ENCODE peak calls at places on chromosomes 2 and 18, in nine cellular contexts. O is spleen, N is GM12865, M is esophagus squamous epithelium, V is dorsolateral prefrontal cortex, U is transverse colon, Z is pancreas, L is adrenal gland, D is OCI-LY7. A is an unnamed sample.
A peak's percentile ranks its signal among the peaks of the same experiment; 100 is the strongest.

GRCh38 chr2:53646788-53647187 is 120.8 kb upstream of the CHAC2 start:
- DNase-seq in Z (no peak), V (no peak), O (no peak), N (no peak), L (no peak), D (no peak), U (no peak), M (no peak), A (no peak)

GRCh38 chr2:219783551-219783950 is 156.1 kb downstream of the SLC4A3 start:
- DNase-seq in Z (no peak), U (no peak), D (no peak), V (no peak), N (no peak), M (no peak), L (no peak), O (no peak), A (no peak)

GRCh38 chr2:134773372-134774073 is 54.7 kb upstream of the TMEM163 start:
- DNase-seq in L (peak; percentile 85), N (no peak), M (no peak), Z (peak; percentile 76), O (no peak), V (no peak), D (no peak), U (no peak), A (no peak)

GRCh38 chr2:158325031-158325781 is 131.3 kb downstream of the CCDC148 start:
- DNase-seq in Z (no peak), M (no peak), D (no peak), N (no peak), L (no peak), O (no peak), U (no peak), V (no peak), A (no peak)

GRCh38 chr2:30404354-30405265 is 42.4 kb upstream of the LCLAT1 start:
- DNase-seq in Z (no peak), O (no peak), L (no peak), U (no peak), N (no peak), V (no peak), M (no peak), D (no peak), A (no peak)

GRCh38 chr2:44578401-44579135 is 216.8 kb downstream of the CAMKMT start:
- DNase-seq in M (no peak), N (peak; percentile 47), L (no peak), U (no peak), O (no peak), D (no peak), V (no peak), Z (no peak), A (no peak)

GRCh38 chr2:179336782-179337534 is 72.3 kb upstream of the SESTD1 start:
- DNase-seq in L (no peak), V (no peak), Z (no peak), U (no peak), O (no peak), D (no peak), N (no peak), M (no peak), A (no peak)

GRCh38 chr2:57022496-57022895 is 838.7 kb downstream of the CCDC85A start:
- DNase-seq in L (no peak), D (no peak), O (no peak), V (no peak), M (no peak), N (no peak), U (no peak), Z (no peak), A (no peak)

GRCh38 chr2:171531291-171531690 is 9.0 kb downstream of the CYBRD1 start:
- DNase-seq in U (no peak), L (peak; percentile 57), D (no peak), O (no peak), N (no peak), M (no peak), V (no peak), Z (no peak), A (no peak)

GRCh38 chr18:51135795-51136194 is 61.7 kb downstream of the MEX3C start:
- DNase-seq in D (peak; percentile 47), O (no peak), U (no peak), M (no peak), N (peak; percentile 34), L (no peak), Z (no peak), V (no peak), A (no peak)

GRCh38 chr2:4354678-4355077 is 651.3 kb downstream of the DCDC2C start:
- DNase-seq in U (no peak), V (no peak), O (no peak), N (peak; percentile 11), M (no peak), Z (peak; percentile 34), D (peak; percentile 52), L (peak; percentile 28), A (no peak)

GRCh38 chr2:110170102-110170501 is 34.7 kb downstream of the NPHP1 start:
- DNase-seq in U (no peak), V (no peak), D (no peak), L (no peak), N (no peak), O (no peak), M (no peak), Z (no peak), A (no peak)

GRCh38 chr18:11849845-11850747 is 1.1 kb upstream of the CHMP1B start:
- DNase-seq in V (peak; percentile 33), L (peak; percentile 79), M (no peak), U (peak; percentile 71), D (peak; percentile 31), Z (peak; percentile 55), N (peak; percentile 5), O (peak; percentile 82), A (no peak)

GRCh38 chr2:237207641-237208040 is 122.0 kb downstream of the COPS8 start:
- DNase-seq in N (no peak), Z (peak; percentile 20), O (no peak), L (peak; percentile 85), M (no peak), D (no peak), V (no peak), U (peak; percentile 43), A (peak; percentile 62)

DNA sequence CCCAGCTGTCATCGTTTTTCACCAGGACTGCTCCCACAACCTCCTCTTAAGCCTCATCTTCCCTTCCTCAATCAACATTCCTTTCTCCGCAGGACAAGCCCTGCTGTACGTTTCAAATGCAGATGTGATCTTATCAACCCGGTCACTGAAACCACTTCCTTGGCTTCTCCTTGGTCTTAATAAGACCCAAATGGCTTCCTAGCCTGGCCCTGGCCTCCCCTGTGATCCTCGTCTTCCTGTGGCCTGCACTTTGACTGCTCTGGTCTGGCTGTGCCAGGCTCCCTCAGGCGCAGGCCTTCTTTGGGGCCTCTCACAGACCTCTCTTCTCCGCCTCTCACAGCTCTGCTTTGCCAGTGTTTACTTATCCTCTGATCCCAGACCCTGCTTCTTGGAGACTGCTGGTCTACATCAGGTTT is 4.7 kb upstream of the ADNP2 start:
- DNase-seq in M (no peak), L (no peak), D (no peak), V (no peak), N (no peak), O (no peak), U (no peak), Z (no peak), A (no peak)
- TF ChIP-seq CTCF in M (no peak), L (no peak), D (no peak), V (no peak), N (no peak), O (no peak), U (no peak), Z (no peak), A (no peak)

DNA sequence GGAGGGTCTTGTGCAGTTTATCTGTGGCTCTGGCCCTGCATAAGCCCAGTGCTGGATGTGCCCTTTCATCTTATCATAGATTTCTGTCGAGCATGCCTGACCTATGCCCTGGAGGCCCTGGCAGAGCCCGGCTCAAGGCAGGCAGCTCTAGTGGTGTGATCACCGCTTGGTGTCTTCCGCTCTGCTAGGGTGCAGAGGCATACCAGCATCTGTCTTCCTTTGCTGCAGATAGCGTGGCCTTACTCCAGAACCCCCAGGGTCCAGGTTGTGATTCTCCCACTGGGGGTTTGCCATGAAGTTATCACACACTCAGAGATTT is 13.7 kb upstream of the TRAF3IP1 start:
- DNase-seq in M (no peak), L (no peak), U (no peak), N (no peak), V (no peak), O (no peak), D (no peak), Z (no peak), A (no peak)
- H3K4me3 ChIP-seq in M (no peak overlapping the region), L (no peak overlapping the region), U (no peak overlapping the region), N (no peak overlapping the region), V (no peak overlapping the region), O (no peak overlapping the region), D (no peak overlapping the region), Z (no peak overlapping the region), A (no peak overlapping the region)

GRCh38 chr18:63586966-63587365 is at the start of gene SERPINB13:
- DNase-seq in L (no peak), N (no peak), O (no peak), V (no peak), U (no peak), Z (no peak), D (no peak), M (no peak), A (no peak)

GRCh38 chr18:63590368-63590767 is 3.2 kb downstream of the SERPINB13 start:
- DNase-seq in V (no peak), M (no peak), L (no peak), D (no peak), O (no peak), U (no peak), N (no peak), Z (no peak), A (no peak)

GRCh38 chr18:63586431-63586830 is 712 bp upstream of the SERPINB13 start:
- DNase-seq in N (no peak), V (no peak), D (no peak), O (no peak), L (no peak), Z (no peak), M (no peak), U (no peak), A (no peak)

GRCh38 chr18:63588869-63589268 is 1.7 kb downstream of the SERPINB13 start:
- DNase-seq in V (no peak), M (no peak), L (no peak), N (no peak), O (no peak), D (no peak), Z (no peak), U (no peak), A (no peak)

GRCh38 chr18:63585988-63586387 is 1.2 kb upstream of the SERPINB13 start:
- DNase-seq in Z (no peak), M (no peak), D (no peak), V (no peak), L (no peak), U (no peak), O (no peak), N (no peak), A (no peak)
- TF ChIP-seq CTCF in Z (no peak), M (no peak), D (no peak), V (no peak), L (no peak), U (no peak), O (no peak), N (no peak), A (no peak)

GRCh38 chr18:47949197-47949596 is 18.7 kb upstream of the SMAD2 start:
- DNase-seq in D (no peak), V (no peak), L (no peak), N (no peak), U (no peak), O (no peak), M (no peak), Z (no peak), A (no peak)

DNA sequence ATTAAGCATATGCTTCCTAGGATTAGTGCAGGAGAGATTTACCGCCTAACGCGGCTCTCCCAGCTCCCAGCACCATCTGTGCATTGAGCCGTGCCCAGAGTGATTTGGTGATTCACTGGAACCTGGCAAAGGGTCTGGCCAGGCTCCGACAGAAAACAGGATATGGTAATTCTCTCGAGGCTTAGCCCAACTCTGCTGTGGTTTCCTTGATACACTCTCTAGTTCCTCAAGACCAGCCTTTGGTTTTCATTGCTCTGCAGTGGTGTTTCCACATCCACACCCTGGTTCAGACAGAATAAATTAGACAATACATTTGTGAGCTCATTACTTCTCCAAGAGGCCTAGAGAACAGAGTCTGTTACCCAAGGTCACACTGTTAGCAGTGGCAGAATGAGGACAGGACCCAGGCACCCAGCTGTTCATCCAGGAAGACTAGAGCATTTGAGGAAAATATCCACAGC is 23.0 kb upstream of the SMAD2 start:
- DNase-seq in N (peak; percentile 57), D (peak; percentile 12), L (peak; percentile 50), V (peak; percentile 22), O (no peak), Z (peak; percentile 30), M (peak; percentile 4), U (peak; percentile 17), A (no peak)
- H3K4me3 ChIP-seq in N (no peak overlapping the region), D (no peak overlapping the region), L (no peak overlapping the region), V (no peak overlapping the region), O (peak overlapping the region; percentile 9), Z (no peak overlapping the region), M (no peak overlapping the region), U (no peak overlapping the region), A (no peak overlapping the region)

A was measured in thoracic aorta.